ENCODE peak calls at places on chromosomes 2 and 18, in four cellular contexts. A is iPS-NIHi11, Q is SW 1271, V is fibroblast of mammary gland. T is an unnamed sample.

GRCh38 chr2:13605266-13605665 is 888.5 kb downstream of the TRIB2 start:
- DNase-seq in A (no peak), V (no peak), Q (no peak), T (no peak)

GRCh38 chr2:116510117-116510671 is 1304.3 kb upstream of the DDX18 start:
- DNase-seq in V (no peak), A (peak; percentile 31), Q (no peak), T (no peak)

GRCh38 chr2:233210843-233211600 is 40.5 kb upstream of the ATG16L1 start:
- DNase-seq in A (no peak), V (peak; percentile 90), Q (no peak), T (peak; percentile 12)

GRCh38 chr18:73842795-73843394 is 304.7 kb downstream of the FBXO15 start:
- DNase-seq in A (peak; percentile 68), V (peak; percentile 60), Q (no peak), T (peak; percentile 83)

GRCh38 chr2:457792-458430 is 170.0 kb upstream of the ALKAL2 start:
- DNase-seq in A (no peak), V (no peak), Q (no peak), T (no peak)

GRCh38 chr2:58428553-58429284 is 187.6 kb upstream of the FANCL start:
- DNase-seq in Q (no peak), V (no peak), A (peak; percentile 77), T (peak; percentile 79)

GRCh38 chr2:198214108-198214736 is 409.8 kb downstream of the PLCL1 start:
- DNase-seq in V (peak; percentile 38), A (no peak), Q (no peak), T (no peak)

GRCh38 chr2:102251042-102251848 is 60.1 kb upstream of the IL1RL1 start:
- DNase-seq in V (peak; percentile 58), Q (no peak), A (peak; percentile 72), T (peak; percentile 36)

GRCh38 chr2:75290600-75291140 is 91.3 kb upstream of the TACR1 start:
- DNase-seq in V (peak; percentile 51), A (no peak), Q (no peak), T (peak; percentile 29)

GRCh38 chr2:77552956-77553355 is 30.8 kb upstream of the LRRTM4 start:
- DNase-seq in V (no peak), Q (no peak), A (peak; percentile 42), T (no peak)

GRCh38 chr2:136168605-136169210 is 50.8 kb upstream of the CXCR4 start:
- DNase-seq in Q (no peak), V (no peak), A (no peak), T (no peak)

GRCh38 chr18:61882296-61883004 is 10.4 kb downstream of the RNF152 start:
- DNase-seq in V (no peak), Q (no peak), A (no peak), T (no peak)

GRCh38 chr2:135825855-135826190 is 11.2 kb downstream of the LCT start:
- DNase-seq in Q (no peak), V (no peak), A (no peak), T (no peak)

T was measured in head of caudate nucleus.